ENCODE peak calls at places on chromosomes 13 and 19, in six cellular contexts. M is H1, X is K562, R is SK-N-SH, H is HCT116, E is GM12878. D is an unnamed sample.

GRCh38 chr13:83692800-83693199 is 189.5 kb downstream of the SLITRK1 start:
- DNase-seq in H (no peak), X (no peak), E (no peak), R (no peak), M (no peak), D (no peak)

GRCh38 chr19:9958451-9958850 is 22.1 kb upstream of the OLFM2 start:
- DNase-seq in X (no peak), H (no peak), E (no peak), M (no peak), R (no peak), D (no peak)

GRCh38 chr19:40594251-40594650 is 6.9 kb upstream of the LTBP4 start:
- DNase-seq in H (no peak), E (no peak), X (no peak), M (no peak), R (peak), D (no peak)

GRCh38 chr19:33219261-33219812 is 6.3 kb downstream of the SLC7A10 start:
- DNase-seq in X (peak), H (no peak), R (no peak), E (no peak), M (no peak), D (no peak)

GRCh38 chr13:39913928-39914327 is 258.5 kb downstream of the COG6 start:
- DNase-seq in H (no peak), M (no peak), R (no peak), X (no peak), E (no peak), D (peak)

GRCh38 chr13:94849254-94849653 is 136.9 kb upstream of the SOX21 start:
- DNase-seq in R (no peak), H (no peak), E (no peak), M (no peak), X (no peak), D (no peak)

GRCh38 chr19:41352609-41353465 is 885 bp downstream of the TGFB1 start:
- DNase-seq in M (no peak), R (peak), X (peak), H (no peak), E (no peak), D (no peak)

GRCh38 chr19:28881616-28882015 is 331.3 kb downstream of the UQCRFS1 start:
- DNase-seq in M (no peak), H (no peak), R (no peak), X (no peak), E (no peak), D (no peak)

GRCh38 chr19:32343550-32344262 is 1.7 kb upstream of the ZNF507 start:
- DNase-seq in R (no peak), E (no peak), H (no peak), M (no peak), X (no peak), D (peak)

GRCh38 chr19:1266818-1267440 is 2.2 kb upstream of the CIRBP start:
- DNase-seq in X (peak), R (peak), H (no peak), E (no peak), M (no peak), D (no peak)
- TF ChIP-seq JUND in X (no peak), R (no peak), H (no peak), E (no peak), M (peak), D (no peak)

DNA sequence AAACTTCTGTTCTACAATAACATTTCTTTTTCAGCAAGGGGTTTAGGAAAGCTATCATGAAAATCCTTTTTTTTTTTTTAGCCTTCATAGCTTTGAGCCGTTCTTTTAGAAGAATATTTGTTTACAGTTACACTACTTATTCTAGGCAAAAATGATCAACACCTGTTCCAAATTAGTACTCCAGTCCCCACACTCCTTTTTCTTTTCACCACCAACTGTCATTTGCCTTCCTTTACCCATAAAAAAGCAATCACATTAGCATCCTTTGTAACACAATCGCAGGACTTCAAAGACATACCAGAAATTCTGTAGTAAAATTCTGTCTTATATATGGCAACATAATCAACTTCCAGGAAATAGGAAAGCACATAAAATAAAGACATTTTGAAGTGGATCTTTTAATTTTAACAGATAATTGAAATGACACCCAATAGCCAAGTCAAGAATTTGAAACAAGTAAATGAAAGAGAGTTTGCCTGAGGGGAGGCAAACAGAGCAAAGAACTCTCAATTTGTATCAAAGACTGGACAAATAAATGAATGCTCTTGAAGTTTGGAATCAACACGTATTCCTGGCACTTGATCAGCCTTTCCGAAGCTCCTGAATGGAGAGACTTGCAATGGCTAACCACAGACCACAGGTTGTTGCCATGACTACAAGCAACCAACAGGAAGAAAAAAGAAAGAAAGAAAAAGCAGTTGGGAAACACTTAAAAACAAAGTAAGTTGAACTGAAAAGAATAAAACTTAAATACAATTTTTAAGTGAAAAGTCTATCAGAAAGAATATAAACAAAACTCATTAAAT is 206.8 kb downstream of the PCDH9 start:
- DNase-seq in H (no peak), M (no peak), X (peak), E (no peak), R (no peak), D (no peak)
- TF ChIP-seq JUND in H (no peak), M (no peak), X (no peak), E (no peak), R (no peak), D (no peak)

GRCh38 chr13:21458457-21458815 is 667 bp downstream of the ZDHHC20 start:
- DNase-seq in X (peak), H (no peak), M (no peak), R (peak), E (no peak), D (peak)
- TF ChIP-seq JUND in X (no peak), H (no peak), M (no peak), R (no peak), E (no peak), D (no peak)

GRCh38 chr13:100434010-100434763 is 154.4 kb downstream of the GGACT start:
- DNase-seq in X (no peak), M (no peak), E (peak), R (no peak), H (peak), D (no peak)
- TF ChIP-seq JUND in X (no peak), M (no peak), E (no peak), R (peak), H (peak), D (no peak)

GRCh38 chr13:20182231-20182846 is 10.4 kb downstream of the GJB2 start:
- DNase-seq in X (peak), E (peak), H (peak), M (no peak), R (peak), D (peak)
- TF ChIP-seq JUND in X (no peak), E (no peak), H (no peak), M (no peak), R (no peak), D (no peak)

DNA sequence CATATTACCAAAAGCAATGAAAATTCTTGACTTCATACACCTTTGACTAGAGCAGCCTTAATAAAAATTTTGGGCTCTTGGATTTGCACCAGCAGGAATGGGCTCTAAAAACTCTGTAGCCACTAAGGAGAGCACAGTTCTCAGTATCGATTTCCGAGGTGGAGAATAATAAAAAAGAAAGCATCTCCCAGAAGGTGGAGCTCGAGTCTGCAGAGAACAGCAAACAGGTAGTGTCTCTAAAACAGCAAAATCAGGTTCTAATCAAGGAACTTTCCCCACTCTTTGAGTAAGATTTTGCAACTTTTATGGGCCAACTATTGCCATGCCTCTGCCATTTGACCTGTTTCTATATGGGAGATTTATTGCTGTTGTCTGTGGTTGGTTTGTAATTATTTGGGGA is 258.7 kb upstream of the GPC6 start:
- DNase-seq in E (no peak), X (no peak), H (no peak), M (no peak), R (no peak), D (no peak)
- TF ChIP-seq JUND in E (no peak), X (no peak), H (no peak), M (no peak), R (no peak), D (no peak)

DNA sequence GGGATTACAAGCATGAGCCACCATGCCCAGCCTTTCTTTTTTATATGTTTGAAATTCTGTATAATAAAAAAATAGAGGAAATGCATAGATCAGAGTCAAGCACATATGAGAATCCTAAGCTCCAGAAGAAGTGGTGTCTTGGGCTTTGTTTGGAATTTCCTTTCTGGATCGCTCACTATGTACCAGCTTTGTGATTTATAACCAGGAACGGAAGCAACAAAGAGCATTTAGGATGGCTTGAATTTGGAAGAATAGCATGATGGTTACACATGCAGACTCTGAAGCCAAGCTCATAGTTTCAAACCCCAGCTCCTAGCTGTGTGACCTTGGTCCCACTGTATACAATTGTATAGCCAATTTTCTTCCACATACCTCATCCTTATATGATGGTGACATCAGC is 28.0 kb upstream of the SLC15A1 start:
- DNase-seq in R (no peak), M (no peak), X (no peak), E (no peak), H (no peak), D (no peak)
- TF ChIP-seq JUND in R (no peak), M (no peak), X (no peak), E (no peak), H (no peak), D (no peak)

GRCh38 chr19:1813197-1813836 is 1.2 kb upstream of the ATP8B3 start:
- DNase-seq in H (no peak), X (no peak), E (no peak), M (no peak), R (no peak), D (no peak)

GRCh38 chr19:1811472-1811894 is 593 bp downstream of the ATP8B3 start:
- DNase-seq in E (no peak), X (peak), R (peak), H (peak), M (no peak), D (peak)

GRCh38 chr19:1810439-1811160 is 1.5 kb downstream of the ATP8B3 start:
- DNase-seq in X (no peak), H (no peak), M (no peak), R (no peak), E (no peak), D (no peak)

GRCh38 chr19:1812426-1813196 is 535 bp upstream of the ATP8B3 start:
- DNase-seq in H (peak), M (peak), E (peak), X (peak), R (peak), D (peak)

GRCh38 chr19:1811942-1812425 is at the start of gene ATP8B3:
- DNase-seq in X (no peak), M (no peak), H (no peak), E (no peak), R (peak), D (no peak)
- TF ChIP-seq JUND in X (no peak), M (no peak), H (no peak), E (no peak), R (no peak), D (no peak)

GRCh38 chr19:807627-808175 is 10.4 kb downstream of the PTBP1 start:
- DNase-seq in X (no peak), M (no peak), H (no peak), E (no peak), R (peak), D (no peak)

GRCh38 chr19:810077-810855 is 11.5 kb downstream of the PLPPR3 start:
- DNase-seq in R (no peak), H (no peak), X (no peak), E (no peak), M (no peak), D (no peak)

GRCh38 chr19:805600-806550 is 8.6 kb downstream of the PTBP1 start:
- DNase-seq in H (no peak), X (no peak), R (peak), M (no peak), E (no peak), D (no peak)

GRCh38 chr19:806815-807421 is 9.7 kb downstream of the PTBP1 start:
- DNase-seq in X (no peak), R (peak), M (no peak), E (no peak), H (no peak), D (no peak)

DNA sequence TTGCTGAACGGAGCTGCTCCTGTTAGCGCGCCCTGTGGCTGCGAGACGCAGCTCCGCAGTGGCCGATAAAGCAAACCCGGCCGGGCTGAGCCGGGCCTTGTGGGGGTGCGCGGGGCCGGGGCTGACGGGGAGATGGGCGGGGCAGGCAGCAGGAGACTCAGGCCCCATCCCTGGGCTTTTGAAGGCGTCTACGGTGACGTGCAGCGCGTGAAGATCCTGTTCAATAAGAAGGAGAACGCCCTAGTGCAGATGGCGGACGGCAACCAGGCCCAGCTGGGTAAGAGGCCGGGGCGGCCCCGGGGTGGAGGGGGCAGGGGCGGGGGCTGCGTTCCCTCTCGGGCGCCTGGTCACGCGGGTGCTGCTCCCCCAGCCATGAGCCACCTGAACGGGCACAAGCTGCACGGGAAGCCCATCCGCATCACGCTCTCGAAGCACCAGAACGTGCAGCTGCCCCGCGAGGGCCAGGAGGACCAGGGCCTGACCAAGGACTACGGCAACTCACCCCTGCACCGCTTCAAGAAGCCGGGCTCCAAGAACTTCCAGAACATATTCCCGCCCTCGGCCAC is 11.0 kb downstream of the PTBP1 start:
- DNase-seq in E (no peak), M (no peak), X (no peak), H (no peak), R (peak), D (no peak)
- TF ChIP-seq JUND in E (no peak), M (no peak), X (no peak), H (no peak), R (no peak), D (no peak)

DNA sequence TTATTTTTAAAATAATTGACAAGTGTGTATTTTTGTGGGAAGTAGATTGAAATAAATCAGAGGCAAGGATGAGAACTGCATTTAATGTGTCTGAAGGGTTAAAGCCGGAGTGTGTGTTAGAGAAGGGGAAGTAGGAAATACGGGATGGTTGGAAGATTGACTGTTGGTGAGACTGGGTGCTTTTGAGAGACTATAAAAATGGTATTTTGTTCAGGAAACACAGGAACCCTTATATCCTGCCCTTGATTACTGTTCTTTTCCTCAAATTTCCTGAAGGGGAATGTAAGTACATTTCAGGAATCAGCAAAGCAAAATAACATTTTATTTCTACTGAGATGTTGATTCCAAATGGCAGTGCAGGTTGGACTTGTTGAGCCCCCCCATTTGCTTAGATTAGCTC is 15.1 kb downstream of the IFT88 start:
- DNase-seq in M (no peak), E (no peak), H (no peak), X (no peak), R (no peak), D (no peak)
- TF ChIP-seq JUND in M (no peak), E (no peak), H (no peak), X (no peak), R (no peak), D (no peak)